ENCODE peak calls at places on chromosomes 2 and 18, in four cellular contexts. R is HepG2, O is K562, B is GM12878. I is an unnamed sample.

GRCh38 chr18:48033770-48034650 is 103.6 kb upstream of the SMAD2 start:
- DNase-seq in R (no peak), O (no peak), B (no peak), I (no peak)

GRCh38 chr18:66695281-66695680 is 91.4 kb upstream of the CDH19 start:
- DNase-seq in R (no peak), O (no peak), B (no peak), I (no peak)

GRCh38 chr18:22471546-22472131 is 53.9 kb upstream of the CTAGE1 start:
- DNase-seq in R (no peak), O (no peak), B (no peak), I (no peak)

GRCh38 chr2:160261731-160262130 is 61.7 kb upstream of the ITGB6 start:
- DNase-seq in R (no peak), O (no peak), B (no peak), I (no peak)

GRCh38 chr18:78777992-78778391 is 201.6 kb upstream of the SALL3 start:
- DNase-seq in R (no peak), O (no peak), B (no peak), I (no peak)

GRCh38 chr2:181058378-181059269 is 78.2 kb downstream of the UBE2E3 start:
- DNase-seq in R (peak; percentile 60), O (peak; percentile 54), B (peak; percentile 12), I (no peak)

GRCh38 chr2:25822190-25823117 is 55.8 kb downstream of the ASXL2 start:
- DNase-seq in R (no peak), O (no peak), B (no peak), I (no peak)

GRCh38 chr2:36455011-36455410 is 99.4 kb downstream of the CRIM1 start:
- DNase-seq in R (no peak), O (no peak), B (no peak), I (no peak)

GRCh38 chr2:64420675-64421074 is 33.3 kb upstream of the LGALSL start:
- DNase-seq in R (no peak), O (no peak), B (no peak), I (no peak)

GRCh38 chr18:75958683-75959082 is 531.2 kb upstream of the SMIM21 start:
- DNase-seq in R (no peak), O (no peak), B (no peak), I (no peak)

GRCh38 chr2:144217853-144218633 is 301.9 kb downstream of the ZEB2 start:
- DNase-seq in R (no peak), O (no peak), B (no peak), I (no peak)

GRCh38 chr2:172230783-172231446 is 128.2 kb upstream of the DLX2 start:
- DNase-seq in R (no peak), O (no peak), B (no peak), I (no peak)

GRCh38 chr2:145200307-145200706 is 680.4 kb upstream of the ZEB2 start:
- DNase-seq in R (no peak), O (no peak), B (no peak), I (no peak)

GRCh38 chr2:34305587-34305986 is 706.5 kb upstream of the FAM98A start:
- DNase-seq in R (no peak), O (no peak), B (no peak), I (no peak)

GRCh38 chr2:136116111-136116812 is 1.7 kb downstream of the CXCR4 start:
- DNase-seq in R (no peak), O (no peak), B (no peak), I (no peak)

GRCh38 chr2:40240067-40240466 is 211.8 kb downstream of the SLC8A1 start:
- DNase-seq in R (no peak), O (no peak), B (no peak), I (no peak)

GRCh38 chr2:25286025-25286400 is 55.7 kb downstream of the DNMT3A start:
- DNase-seq in R (no peak), O (no peak), B (no peak), I (no peak)

GRCh38 chr2:63613391-63613901 is 24.7 kb downstream of the MDH1 start:
- DNase-seq in R (no peak), O (no peak), B (no peak), I (no peak)

GRCh38 chr18:74775239-74775638 is 177.6 kb downstream of the ZNF407 start:
- DNase-seq in R (no peak), O (no peak), B (no peak), I (no peak)

GRCh38 chr2:34401186-34401585 is 802.1 kb upstream of the FAM98A start:
- DNase-seq in R (no peak), O (no peak), B (no peak), I (no peak)

GRCh38 chr2:184534986-184535385 is 63.3 kb upstream of the ZNF804A start:
- DNase-seq in R (no peak), O (no peak), B (no peak), I (no peak)

GRCh38 chr18:77045682-77046081 is 86.9 kb downstream of the MBP start:
- DNase-seq in R (no peak), O (no peak), B (no peak), I (no peak)

GRCh38 chr2:165572155-165572554 is 102.7 kb downstream of the CSRNP3 start:
- DNase-seq in R (no peak), O (no peak), B (no peak), I (no peak)

GRCh38 chr18:23355206-23355605 is 97.9 kb upstream of the RIOK3 start:
- DNase-seq in R (no peak), O (no peak), B (no peak), I (no peak)

GRCh38 chr2:238965371-238966273 is 117.7 kb downstream of the TWIST2 start:
- DNase-seq in R (no peak), O (no peak), B (no peak), I (no peak)

GRCh38 chr2:149132303-149132702 is 93.8 kb downstream of the LYPD6B start:
- DNase-seq in R (no peak), O (no peak), B (no peak), I (no peak)

GRCh38 chr2:15259356-15259756 is 301.8 kb downstream of the NBAS start:
- DNase-seq in R (no peak), O (no peak), B (no peak), I (no peak)

GRCh38 chr2:79180092-79180491 is 20.5 kb upstream of the REG3A start:
- DNase-seq in R (no peak), O (no peak), B (no peak), I (no peak)

GRCh38 chr2:79178073-79178720 is 18.6 kb upstream of the REG3A start:
- DNase-seq in R (no peak), O (no peak), B (no peak), I (no peak)

DNA sequence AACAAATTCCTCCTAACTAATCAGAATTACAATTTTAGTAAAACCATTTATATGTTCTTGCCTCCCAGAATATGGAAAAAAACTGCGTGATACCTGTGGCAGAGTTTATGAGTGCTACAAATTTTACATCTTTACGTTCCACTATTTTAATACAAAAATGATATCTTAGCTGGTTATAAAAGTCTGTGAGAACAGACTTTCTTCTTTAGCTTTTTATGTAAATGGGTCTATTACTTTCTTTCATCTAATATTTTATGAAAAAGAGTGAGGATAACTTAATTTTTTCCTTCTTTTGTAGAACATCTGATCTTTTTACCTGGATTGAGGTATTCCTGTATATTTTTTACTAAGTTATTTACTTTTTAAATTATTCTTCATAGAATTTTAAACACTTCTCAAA is 22.1 kb upstream of the REG3A start:
- DNase-seq in R (no peak), O (no peak), B (no peak), I (no peak)
- TF ChIP-seq CHD4 in R (no peak), O (no peak), B (no peak), I (no peak)

DNA sequence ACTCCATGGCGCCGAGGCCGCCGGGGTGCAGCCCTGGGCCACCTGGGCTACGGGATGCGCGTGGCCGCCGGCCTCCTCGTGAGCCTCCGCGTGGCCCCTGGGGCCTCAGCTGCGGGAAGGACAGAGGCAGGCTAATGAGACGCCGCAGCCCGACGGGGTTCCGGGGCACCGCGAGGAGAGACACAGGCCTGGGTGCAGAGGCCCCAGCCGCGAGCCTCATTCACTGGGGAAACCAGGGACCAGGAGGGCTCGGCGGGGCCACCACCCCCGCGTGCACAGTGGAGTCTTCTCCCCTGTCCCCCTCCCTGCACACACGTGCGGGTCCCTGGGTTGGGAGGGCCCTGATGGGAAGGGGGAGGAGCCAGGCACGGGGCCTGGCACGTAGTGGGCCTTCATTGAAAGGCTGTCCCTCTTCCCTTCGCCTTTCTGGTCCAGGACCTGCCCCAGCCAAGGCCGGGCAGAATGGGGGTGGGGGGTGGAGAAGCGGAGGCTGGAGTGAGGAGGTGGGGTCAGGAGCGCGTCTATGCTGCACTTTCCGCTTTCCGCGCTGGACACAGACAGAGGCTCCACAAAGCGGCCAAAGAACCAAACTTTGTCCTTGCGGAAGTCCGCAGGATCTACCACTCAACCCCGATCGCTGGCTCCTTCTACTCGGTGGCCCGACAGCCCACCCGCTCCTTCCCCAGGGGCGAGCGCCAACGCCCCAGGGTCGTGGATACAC is 9.1 kb downstream of the ALPP start:
- DNase-seq in R (no peak), O (no peak), B (no peak), I (no peak)
- TF ChIP-seq CHD4 in R (no peak), O (no peak), B (no peak), I (no peak)

GRCh38 chr2:235641333-235641732 is 147.5 kb downstream of the AGAP1 start:
- DNase-seq in R (no peak), O (no peak), B (no peak), I (no peak)
- TF ChIP-seq CHD4 in R (no peak), O (no peak), B (no peak), I (no peak)

GRCh38 chr2:201953880-201954279 is 79.8 kb upstream of the FZD7 start:
- DNase-seq in R (no peak), O (no peak), B (no peak), I (no peak)

GRCh38 chr2:201955702-201956141 is 77.9 kb upstream of the FZD7 start:
- DNase-seq in R (no peak), O (no peak), B (no peak), I (no peak)

GRCh38 chr2:201953386-201953785 is 80.3 kb upstream of the FZD7 start:
- DNase-seq in R (no peak), O (no peak), B (no peak), I (no peak)

GRCh38 chr2:201956361-201956760 is 77.3 kb upstream of the FZD7 start:
- DNase-seq in R (no peak), O (no peak), B (no peak), I (no peak)

GRCh38 chr2:201955231-201955630 is 78.4 kb upstream of the FZD7 start:
- DNase-seq in R (no peak), O (no peak), B (no peak), I (no peak)
- TF ChIP-seq CHD4 in R (no peak), O (no peak), B (no peak), I (no peak)

GRCh38 chr18:41484069-41484468 is 471.0 kb upstream of the PIK3C3 start:
- DNase-seq in R (no peak), O (no peak), B (no peak), I (no peak)

GRCh38 chr18:41490861-41491260 is 464.2 kb upstream of the PIK3C3 start:
- DNase-seq in R (no peak), O (no peak), B (no peak), I (no peak)

GRCh38 chr18:41486581-41486980 is 468.5 kb upstream of the PIK3C3 start:
- DNase-seq in R (no peak), O (no peak), B (no peak), I (no peak)
- TF ChIP-seq CHD4 in R (no peak), O (no peak), B (no peak), I (no peak)